ENCODE peak calls at places on chromosome 9, in seven cellular contexts. A, O, F, T, J, V and S are unnamed samples.

GRCh38 chr9:108322326-108323098 is 533.3 kb downstream of the ACTL7B start:
- DNase-seq in A (no peak), O (no peak), F (no peak), T (no peak), J (no peak), V (no peak), S (no peak)

GRCh38 chr9:82555408-82555807 is 507.5 kb downstream of the RASEF start:
- DNase-seq in A (no peak), O (no peak), F (no peak), T (no peak), J (no peak), V (no peak), S (no peak)

GRCh38 chr9:83708515-83709158 is 879 bp upstream of the UBQLN1 start:
- DNase-seq in A (peak), O (peak), F (peak), T (peak), J (peak), V (peak), S (peak)

GRCh38 chr9:114906922-114907571 is 23.3 kb downstream of the TNFSF8 start:
- DNase-seq in A (peak), O (peak), F (peak), T (no peak), J (no peak), V (no peak), S (peak)

GRCh38 chr9:292915-293314 is 78.2 kb downstream of the DOCK8 start:
- DNase-seq in A (no peak), O (no peak), F (no peak), T (no peak), J (no peak), V (no peak), S (no peak)

GRCh38 chr9:76773051-76773450 is 8.8 kb downstream of the PCA3 start:
- DNase-seq in A (no peak), O (no peak), F (no peak), T (no peak), J (no peak), V (no peak), S (no peak)

GRCh38 chr9:126148994-126149393 is 177.6 kb upstream of the MVB12B start:
- DNase-seq in A (no peak), O (no peak), F (no peak), T (no peak), J (no peak), V (no peak), S (no peak)

GRCh38 chr9:129131300-129132145 is 20.3 kb downstream of the PTPA start:
- DNase-seq in A (peak), O (peak), F (peak), T (peak), J (peak), V (peak), S (peak)

GRCh38 chr9:134894136-134894860 is 13.7 kb downstream of the FCN2 start:
- DNase-seq in A (no peak), O (no peak), F (no peak), T (no peak), J (no peak), V (no peak), S (no peak)

GRCh38 chr9:98575379-98576346 is 133.1 kb downstream of the GABBR2 start:
- DNase-seq in A (no peak), O (no peak), F (no peak), T (no peak), J (peak), V (no peak), S (no peak)

GRCh38 chr9:133372144-133372543 is 3.7 kb downstream of the SURF4 start:
- DNase-seq in A (no peak), O (no peak), F (no peak), T (no peak), J (no peak), V (no peak), S (no peak)

GRCh38 chr9:35619800-35620158 is 1.6 kb upstream of the CD72 start:
- DNase-seq in A (no peak), O (no peak), F (no peak), T (no peak), J (no peak), V (no peak), S (no peak)

GRCh38 chr9:91127653-91128052 is 234.1 kb downstream of the AUH start:
- DNase-seq in A (no peak), O (no peak), F (no peak), T (no peak), J (no peak), V (no peak), S (no peak)

GRCh38 chr9:88481933-88482332 is 53.0 kb upstream of the NXNL2 start:
- DNase-seq in A (no peak), O (no peak), F (no peak), T (no peak), J (no peak), V (no peak), S (no peak)

GRCh38 chr9:109117856-109118801 is 1.6 kb downstream of the TMEM245 start:
- DNase-seq in A (peak), O (peak), F (peak), T (peak), J (peak), V (peak), S (peak)

GRCh38 chr9:90891656-90892055 is 90.0 kb downstream of the SYK start:
- DNase-seq in A (no peak), O (no peak), F (no peak), T (no peak), J (no peak), V (no peak), S (no peak)

GRCh38 chr9:115333671-115334070 is 215.7 kb upstream of the TNC start:
- DNase-seq in A (no peak), O (no peak), F (no peak), T (no peak), J (no peak), V (no peak), S (no peak)

GRCh38 chr9:131605770-131606590 is 60.7 kb downstream of the PRRT1B start:
- DNase-seq in A (no peak), O (no peak), F (peak), T (no peak), J (peak), V (no peak), S (no peak)

GRCh38 chr9:131714161-131714646 is 25.7 kb downstream of the RAPGEF1 start:
- DNase-seq in A (no peak), O (no peak), F (no peak), T (no peak), J (no peak), V (no peak), S (no peak)

DNA sequence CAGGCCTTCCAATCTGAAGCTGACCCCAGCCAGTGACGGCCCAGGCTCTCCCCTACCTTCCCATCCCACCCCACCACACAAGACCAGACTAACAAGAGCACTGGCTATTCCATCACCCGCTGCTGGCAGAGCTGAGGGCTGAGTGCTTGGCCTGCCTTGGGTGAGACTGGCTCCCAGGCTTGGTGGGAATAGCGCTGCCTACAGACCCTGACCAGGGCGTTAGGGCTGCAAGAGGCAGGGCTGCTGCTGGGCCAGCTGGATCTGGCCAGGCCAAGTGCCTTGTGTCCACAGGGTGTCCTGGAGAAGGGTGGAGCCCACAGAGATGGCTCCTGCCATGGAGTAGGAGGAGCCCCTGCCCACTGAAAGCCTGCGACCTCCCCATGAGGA is 31.6 kb upstream of the ANGPTL2 start:
- DNase-seq in A (no peak), O (no peak), F (no peak), T (no peak), J (no peak), V (no peak), S (no peak)
- H3K4me3 ChIP-seq in A (no peak), O (no peak), F (no peak), T (no peak), J (no peak), V (no peak), S (no peak)

GRCh38 chr9:69173497-69173890 is 583 bp upstream of the TJP2 start:
- DNase-seq in A (no peak), O (no peak), F (no peak), T (no peak), J (no peak), V (no peak), S (no peak)
- H3K4me3 ChIP-seq in A (no peak), O (peak), F (peak), T (peak), J (peak), V (peak), S (peak)

GRCh38 chr9:19122490-19123042 is 4.7 kb downstream of the PLIN2 start:
- DNase-seq in A (no peak), O (no peak), F (no peak), T (no peak), J (no peak), V (no peak), S (no peak)
- H3K4me3 ChIP-seq in A (no peak), O (no peak), F (no peak), T (no peak), J (no peak), V (no peak), S (no peak)

GRCh38 chr9:117278020-117278419 is 136.8 kb downstream of the ASTN2 start:
- DNase-seq in A (no peak), O (no peak), F (no peak), T (no peak), J (no peak), V (no peak), S (no peak)

GRCh38 chr9:117276444-117276843 is 138.4 kb downstream of the ASTN2 start:
- DNase-seq in A (no peak), O (no peak), F (no peak), T (no peak), J (no peak), V (no peak), S (no peak)

GRCh38 chr9:117284414-117284813 is 130.4 kb downstream of the ASTN2 start:
- DNase-seq in A (no peak), O (no peak), F (no peak), T (no peak), J (no peak), V (no peak), S (no peak)

GRCh38 chr9:117273612-117274011 is 141.2 kb downstream of the ASTN2 start:
- DNase-seq in A (no peak), O (no peak), F (no peak), T (no peak), J (no peak), V (no peak), S (no peak)

DNA sequence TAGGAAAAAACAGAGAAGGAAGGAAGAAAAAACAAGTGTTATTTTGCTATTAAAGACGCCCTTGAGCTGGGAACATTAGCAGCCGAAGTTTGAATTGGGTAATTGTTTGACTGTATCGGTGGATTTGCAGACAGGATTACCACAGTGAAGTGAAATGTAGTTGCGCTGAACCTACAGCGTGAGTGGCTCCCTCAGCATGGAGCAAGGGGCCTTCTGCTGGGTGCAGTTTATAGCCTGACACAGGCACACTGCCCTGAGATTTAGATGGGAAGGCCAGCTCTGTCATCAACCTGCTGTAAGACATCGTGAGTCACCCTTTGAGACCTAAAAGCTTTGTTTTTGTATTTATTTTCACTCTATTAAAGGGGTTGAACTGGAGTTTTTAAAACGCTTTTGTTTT is 136.2 kb downstream of the ASTN2 start:
- DNase-seq in A (no peak), O (peak), F (no peak), T (no peak), J (no peak), V (no peak), S (no peak)
- H3K4me3 ChIP-seq in A (no peak), O (peak), F (no peak), T (no peak), J (no peak), V (no peak), S (no peak)

GRCh38 chr9:32955655-32956478 is 45.6 kb downstream of the APTX start:
- DNase-seq in A (no peak), O (no peak), F (no peak), T (no peak), J (no peak), V (no peak), S (peak)
- H3K4me3 ChIP-seq in A (no peak), O (no peak), F (no peak), T (no peak), J (no peak), V (no peak), S (peak)

GRCh38 chr9:33861917-33862453 is 45.0 kb downstream of the UBE2R2 start:
- DNase-seq in A (peak), O (no peak), F (no peak), T (peak), J (no peak), V (no peak), S (no peak)
- H3K4me3 ChIP-seq in A (no peak), O (no peak), F (no peak), T (no peak), J (no peak), V (no peak), S (no peak)

DNA sequence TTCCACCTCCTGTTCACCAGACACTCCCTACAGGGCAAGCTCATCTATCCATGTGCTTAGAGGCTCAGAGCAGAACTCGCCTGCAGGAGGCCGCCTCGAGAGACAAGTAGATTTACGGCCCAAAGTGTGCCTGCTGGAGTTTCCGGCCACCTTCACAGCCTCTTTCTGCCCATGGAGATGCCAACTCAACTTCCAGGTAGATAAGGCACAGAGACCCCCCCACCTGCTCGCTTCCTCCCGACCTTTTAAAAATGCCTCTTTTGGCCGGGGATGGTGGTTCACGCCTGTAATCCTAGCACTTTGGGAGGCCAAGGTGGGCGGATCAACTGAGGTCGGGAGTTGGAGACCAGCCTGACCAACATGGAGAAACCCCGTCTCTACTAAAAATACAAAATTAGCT is 46.6 kb downstream of the EXD3 start:
- DNase-seq in A (no peak), O (peak), F (no peak), T (no peak), J (no peak), V (no peak), S (no peak)
- H3K4me3 ChIP-seq in A (no peak), O (no peak), F (no peak), T (no peak), J (no peak), V (no peak), S (no peak)